ENCODE peak calls at places on chromosomes 13 and 19, in five cellular contexts. One of them, this sample, is unnamed.

GRCh38 chr19:5718032-5718578 is 1.8 kb downstream of the LONP1 start:
- DNase-seq in ascending aorta: no peak
- DNase-seq in WTC11: no peak
- DNase-seq in tibial artery: no peak
- DNase-seq in AG09309: no peak
- DNase-seq in this sample: no peak

GRCh38 chr19:38838986-38839761 is 7.6 kb upstream of the ECH1 start:
- DNase-seq in ascending aorta: no peak
- DNase-seq in WTC11: no peak
- DNase-seq in tibial artery: no peak
- DNase-seq in AG09309: no peak
- DNase-seq in this sample: no peak

GRCh38 chr13:70623260-70623659 is 515.0 kb upstream of the KLHL1 start:
- DNase-seq in ascending aorta: no peak
- DNase-seq in WTC11: no peak
- DNase-seq in tibial artery: no peak
- DNase-seq in AG09309: no peak
- DNase-seq in this sample: no peak

GRCh38 chr19:55206664-55207500 is 2.4 kb downstream of the PTPRH start:
- DNase-seq in ascending aorta: peak; percentile 78
- DNase-seq in WTC11: peak; percentile 72
- DNase-seq in tibial artery: no peak
- DNase-seq in AG09309: peak; percentile 53
- DNase-seq in this sample: peak; percentile 78

GRCh38 chr19:54506079-54506478 is 3.4 kb downstream of the LAIR2 start:
- DNase-seq in ascending aorta: no peak
- DNase-seq in WTC11: no peak
- DNase-seq in tibial artery: no peak
- DNase-seq in AG09309: no peak
- DNase-seq in this sample: no peak

GRCh38 chr13:51957377-51958216 is 53.7 kb downstream of the ATP7B start:
- DNase-seq in ascending aorta: no peak
- DNase-seq in WTC11: no peak
- DNase-seq in tibial artery: no peak
- DNase-seq in AG09309: no peak
- DNase-seq in this sample: no peak

GRCh38 chr13:20360835-20361412 is 128.8 kb upstream of the GJB6 start:
- DNase-seq in ascending aorta: no peak
- DNase-seq in WTC11: no peak
- DNase-seq in tibial artery: no peak
- DNase-seq in AG09309: no peak
- DNase-seq in this sample: no peak

GRCh38 chr19:22144394-22144793 is 52.4 kb downstream of the ZNF676 start:
- DNase-seq in ascending aorta: no peak
- DNase-seq in WTC11: no peak
- DNase-seq in tibial artery: no peak
- DNase-seq in AG09309: no peak
- DNase-seq in this sample: no peak

GRCh38 chr13:77213644-77214043 is 113.2 kb downstream of the MYCBP2 start:
- DNase-seq in ascending aorta: no peak
- DNase-seq in WTC11: no peak
- DNase-seq in tibial artery: no peak
- DNase-seq in AG09309: no peak
- DNase-seq in this sample: no peak

GRCh38 chr19:14015454-14016035 is 9.4 kb upstream of the RFX1 start:
- DNase-seq in ascending aorta: no peak
- DNase-seq in WTC11: no peak
- DNase-seq in tibial artery: no peak
- DNase-seq in AG09309: no peak
- DNase-seq in this sample: no peak

GRCh38 chr13:35225582-35225981 is 250.9 kb downstream of the MAB21L1 start:
- DNase-seq in ascending aorta: no peak
- DNase-seq in WTC11: no peak
- DNase-seq in tibial artery: no peak
- DNase-seq in AG09309: no peak
- DNase-seq in this sample: no peak

GRCh38 chr13:21736926-21737325 is 66.1 kb downstream of the FGF9 start:
- DNase-seq in ascending aorta: no peak
- DNase-seq in WTC11: no peak
- DNase-seq in tibial artery: no peak
- DNase-seq in AG09309: no peak
- DNase-seq in this sample: no peak

GRCh38 chr13:111479412-111479811 is 159.0 kb downstream of the TEX29 start:
- DNase-seq in ascending aorta: no peak
- DNase-seq in WTC11: no peak
- DNase-seq in tibial artery: no peak
- DNase-seq in AG09309: no peak
- DNase-seq in this sample: no peak

GRCh38 chr19:35120492-35120891 is 4.9 kb downstream of the FXYD3 start:
- DNase-seq in ascending aorta: no peak
- DNase-seq in WTC11: no peak
- DNase-seq in tibial artery: no peak
- DNase-seq in AG09309: peak; percentile 92
- DNase-seq in this sample: no peak

GRCh38 chr13:96473463-96474157 is 383.7 kb downstream of the HS6ST3 start:
- DNase-seq in ascending aorta: no peak
- DNase-seq in WTC11: no peak
- DNase-seq in tibial artery: no peak
- DNase-seq in AG09309: no peak
- DNase-seq in this sample: no peak

GRCh38 chr19:13813147-13813546 is 17.9 kb downstream of the ZSWIM4 start:
- DNase-seq in ascending aorta: no peak
- DNase-seq in WTC11: no peak
- DNase-seq in tibial artery: no peak
- DNase-seq in AG09309: no peak
- DNase-seq in this sample: no peak

GRCh38 chr19:54248016-54248601 is 5.5 kb upstream of the LILRA6 start:
- DNase-seq in ascending aorta: no peak
- DNase-seq in WTC11: no peak
- DNase-seq in tibial artery: peak; percentile 73
- DNase-seq in AG09309: no peak
- DNase-seq in this sample: peak; percentile 93

GRCh38 chr19:56765107-56765506 is 75.4 kb downstream of the PEG3 start:
- DNase-seq in ascending aorta: no peak
- DNase-seq in WTC11: no peak
- DNase-seq in tibial artery: peak; percentile 65
- DNase-seq in AG09309: no peak
- DNase-seq in this sample: no peak

GRCh38 chr19:28358604-28359003 is 854.3 kb downstream of the UQCRFS1 start:
- DNase-seq in ascending aorta: no peak
- DNase-seq in WTC11: no peak
- DNase-seq in tibial artery: no peak
- DNase-seq in AG09309: no peak
- DNase-seq in this sample: no peak

DNA sequence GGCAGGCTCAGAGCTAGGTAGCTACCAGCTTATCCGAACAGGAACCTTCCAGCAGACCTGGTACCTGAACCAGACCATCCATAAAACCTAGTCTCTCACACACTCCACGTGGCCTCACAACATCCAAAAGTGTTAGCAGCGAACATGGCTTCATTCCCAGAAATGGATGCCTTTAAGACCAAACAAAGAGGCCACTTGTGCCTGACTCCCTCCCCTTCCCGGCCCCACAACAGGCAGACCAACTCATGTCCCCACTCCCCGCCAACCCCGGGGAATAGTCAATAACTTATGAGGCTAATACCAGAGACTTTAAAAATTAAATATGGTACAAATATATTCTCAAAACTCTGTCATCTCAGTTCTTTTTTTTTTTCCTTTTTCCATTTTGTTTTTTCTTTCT is 46.2 kb downstream of the ZNF557 start:
- DNase-seq in ascending aorta: no peak
- DNase-seq in WTC11: no peak
- DNase-seq in tibial artery: no peak
- DNase-seq in AG09309: no peak
- DNase-seq in this sample: no peak
- TF ChIP-seq CTCF in ascending aorta: no peak
- TF ChIP-seq CTCF in WTC11: no peak
- TF ChIP-seq CTCF in tibial artery: no peak
- TF ChIP-seq CTCF in AG09309: no peak
- TF ChIP-seq CTCF in this sample: no peak

GRCh38 chr13:75050419-75051066 is 431.4 kb downstream of the TBC1D4 start:
- DNase-seq in ascending aorta: no peak
- DNase-seq in WTC11: no peak
- DNase-seq in tibial artery: no peak
- DNase-seq in AG09309: peak; percentile 5
- DNase-seq in this sample: no peak

GRCh38 chr13:75055296-75055695 is 426.7 kb downstream of the TBC1D4 start:
- DNase-seq in ascending aorta: no peak
- DNase-seq in WTC11: no peak
- DNase-seq in tibial artery: no peak
- DNase-seq in AG09309: no peak
- DNase-seq in this sample: no peak

GRCh38 chr13:75049936-75050335 is 432.0 kb downstream of the TBC1D4 start:
- DNase-seq in ascending aorta: no peak
- DNase-seq in WTC11: no peak
- DNase-seq in tibial artery: no peak
- DNase-seq in AG09309: no peak
- DNase-seq in this sample: no peak

DNA sequence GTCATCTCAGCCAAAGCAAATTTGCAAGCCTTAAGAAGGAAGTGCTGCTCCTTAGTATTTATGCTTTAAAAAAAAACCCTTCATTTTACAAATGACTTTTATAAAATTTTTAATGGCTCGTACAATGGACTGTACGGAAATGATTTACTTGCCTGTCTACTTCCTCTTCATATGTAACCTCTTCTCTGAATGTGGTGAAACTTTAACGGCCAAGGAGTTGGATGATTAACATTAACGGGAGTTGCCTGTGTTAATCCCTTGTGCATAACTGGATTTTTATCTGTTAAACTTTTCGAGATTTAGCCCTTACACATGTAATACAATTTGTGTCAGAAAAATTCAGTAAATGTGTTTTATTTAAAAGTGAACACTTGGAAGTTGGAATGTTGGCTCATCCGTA is 429.4 kb downstream of the TBC1D4 start:
- DNase-seq in ascending aorta: no peak
- DNase-seq in WTC11: no peak
- DNase-seq in tibial artery: no peak
- DNase-seq in AG09309: no peak
- DNase-seq in this sample: no peak
- TF ChIP-seq CTCF in ascending aorta: no peak
- TF ChIP-seq CTCF in WTC11: no peak
- TF ChIP-seq CTCF in tibial artery: no peak
- TF ChIP-seq CTCF in AG09309: no peak
- TF ChIP-seq CTCF in this sample: no peak

GRCh38 chr19:51637362-51637978 is 7.3 kb upstream of the SIGLEC5 start:
- DNase-seq in ascending aorta: no peak
- DNase-seq in WTC11: no peak
- DNase-seq in tibial artery: no peak
- DNase-seq in AG09309: no peak
- DNase-seq in this sample: no peak
- TF ChIP-seq CTCF in ascending aorta: no peak
- TF ChIP-seq CTCF in WTC11: no peak
- TF ChIP-seq CTCF in tibial artery: peak; percentile 17
- TF ChIP-seq CTCF in AG09309: peak; percentile 11
- TF ChIP-seq CTCF in this sample: peak; percentile 89

GRCh38 chr13:45731455-45731854 is 29.3 kb downstream of the CBY2 start:
- DNase-seq in ascending aorta: no peak
- DNase-seq in WTC11: no peak
- DNase-seq in tibial artery: no peak
- DNase-seq in AG09309: no peak
- DNase-seq in this sample: no peak

DNA sequence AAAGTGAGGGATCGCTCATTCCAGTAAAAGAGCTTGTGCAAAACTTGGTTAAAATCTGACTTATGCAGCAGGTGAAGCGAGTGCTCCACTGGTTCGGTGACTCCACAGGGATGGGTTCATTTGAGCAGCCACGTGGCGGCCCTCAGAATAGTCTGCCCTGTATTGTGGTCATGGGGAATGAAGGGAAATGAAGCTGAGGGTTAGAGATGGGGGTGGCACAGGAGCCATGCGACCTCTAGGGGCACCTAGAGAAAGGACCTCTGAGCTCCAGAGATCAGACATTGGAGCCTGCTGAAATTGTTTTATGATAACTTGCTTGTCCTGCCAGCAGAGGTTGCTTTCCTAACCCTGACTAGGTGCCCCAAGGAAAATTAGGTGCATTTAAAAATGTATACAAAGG is 26.6 kb downstream of the CBY2 start:
- DNase-seq in ascending aorta: no peak
- DNase-seq in WTC11: peak; percentile 57
- DNase-seq in tibial artery: no peak
- DNase-seq in AG09309: no peak
- DNase-seq in this sample: no peak
- TF ChIP-seq CTCF in ascending aorta: no peak
- TF ChIP-seq CTCF in WTC11: peak; percentile 59
- TF ChIP-seq CTCF in tibial artery: no peak
- TF ChIP-seq CTCF in AG09309: peak; percentile 25
- TF ChIP-seq CTCF in this sample: no peak

DNA sequence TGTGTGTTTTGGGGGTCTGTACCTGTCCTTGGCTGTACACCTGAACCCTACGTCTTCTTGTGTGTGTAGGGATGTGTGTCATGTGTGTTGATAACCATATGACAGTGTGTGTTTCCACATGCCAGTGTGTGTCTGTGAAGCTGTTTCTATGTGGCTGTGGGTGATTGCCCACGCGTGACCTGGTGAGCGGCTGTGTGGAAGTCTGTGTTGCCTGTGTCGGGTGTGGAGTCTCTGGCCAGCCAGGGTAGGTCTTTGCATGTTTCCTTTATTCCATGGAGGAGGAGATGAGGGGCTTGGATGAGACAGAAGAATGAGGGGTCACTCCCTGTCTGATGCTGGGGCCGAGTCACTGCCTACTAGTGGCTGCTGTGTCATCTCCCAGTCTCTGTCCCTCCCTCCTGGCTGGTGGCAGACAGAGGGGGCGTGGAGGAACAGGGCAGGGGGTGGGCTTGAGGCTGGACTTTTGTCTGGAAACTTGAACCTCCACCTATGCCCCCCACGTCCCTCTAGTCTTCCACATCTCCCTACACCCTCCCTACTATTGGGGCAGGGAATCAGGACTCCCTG is 2.9 kb upstream of the FOSB start:
- DNase-seq in ascending aorta: no peak
- DNase-seq in WTC11: no peak
- DNase-seq in tibial artery: no peak
- DNase-seq in AG09309: no peak
- DNase-seq in this sample: peak; percentile 60
- TF ChIP-seq CTCF in ascending aorta: no peak
- TF ChIP-seq CTCF in WTC11: no peak
- TF ChIP-seq CTCF in tibial artery: no peak
- TF ChIP-seq CTCF in AG09309: no peak
- TF ChIP-seq CTCF in this sample: no peak

GRCh38 chr13:98827449-98827848 is 75.0 kb upstream of the SLC15A1 start:
- DNase-seq in ascending aorta: no peak
- DNase-seq in WTC11: peak; percentile 56
- DNase-seq in tibial artery: no peak
- DNase-seq in AG09309: no peak
- DNase-seq in this sample: no peak
- TF ChIP-seq CTCF in ascending aorta: no peak
- TF ChIP-seq CTCF in WTC11: no peak
- TF ChIP-seq CTCF in tibial artery: no peak
- TF ChIP-seq CTCF in AG09309: no peak
- TF ChIP-seq CTCF in this sample: no peak

This sample was measured in CD14-positive monocyte.